ENCODE peak calls at places on chromosomes 3 and 15, in six cellular contexts. B, R, Z, F, E and W are unnamed samples.

GRCh38 chr3:118990818-118991560 is 43.7 kb downstream of the IGSF11 start:
- DNase-seq in B (no peak), E (no peak), F (no peak), R (no peak), Z (no peak), W (no peak)

GRCh38 chr15:68819451-68820204 is 1.1 kb downstream of the ANP32A start:
- DNase-seq in Z (peak), F (peak), B (peak), E (peak), R (peak), W (peak)

GRCh38 chr3:64088408-64089136 is 65.3 kb upstream of the PSMD6 start:
- DNase-seq in F (no peak), B (no peak), R (no peak), Z (no peak), E (no peak), W (no peak)

GRCh38 chr15:57680021-57680420 is 26.5 kb upstream of the POLR2M start:
- DNase-seq in R (no peak), B (no peak), F (no peak), Z (no peak), E (no peak), W (no peak)

GRCh38 chr3:45773044-45773443 is 23.3 kb downstream of the SLC6A20 start:
- DNase-seq in F (no peak), B (no peak), Z (no peak), E (peak), R (peak), W (no peak)

GRCh38 chr3:161295325-161295724 is 74.2 kb downstream of the NMD3 start:
- DNase-seq in E (no peak), B (no peak), F (no peak), Z (no peak), R (no peak), W (no peak)

GRCh38 chr3:99925584-99925983 is 107.9 kb downstream of the CMSS1 start:
- DNase-seq in Z (peak), F (no peak), E (no peak), B (no peak), R (peak), W (no peak)

GRCh38 chr15:62672268-62672667 is 370.3 kb upstream of the TPM1 start:
- DNase-seq in R (no peak), Z (no peak), E (no peak), B (no peak), F (no peak), W (no peak)

GRCh38 chr15:52730163-52730562 is 51.0 kb upstream of the ATOSA start:
- DNase-seq in Z (no peak), R (no peak), B (peak), F (no peak), E (no peak), W (no peak)

GRCh38 chr3:38609386-38610111 is 39.9 kb downstream of the SCN5A start:
- DNase-seq in F (no peak), B (no peak), E (no peak), R (no peak), Z (peak), W (no peak)

GRCh38 chr15:91468861-91469260 is 368.8 kb downstream of the SV2B start:
- DNase-seq in E (no peak), R (no peak), Z (no peak), B (no peak), F (no peak), W (no peak)

GRCh38 chr3:17979248-17979647 is 236.8 kb upstream of the TBC1D5 start:
- DNase-seq in E (no peak), Z (no peak), R (no peak), F (no peak), B (no peak), W (no peak)

GRCh38 chr3:29718661-29719065 is 437.8 kb downstream of the RBMS3 start:
- DNase-seq in E (no peak), Z (no peak), F (no peak), B (no peak), R (no peak), W (no peak)

GRCh38 chr3:37992271-37993066 is 1.9 kb downstream of the VILL start:
- DNase-seq in F (no peak), B (no peak), Z (no peak), R (peak), E (no peak), W (no peak)

GRCh38 chr3:114418724-114419543 is 125.1 kb downstream of the TIGIT start:
- DNase-seq in F (no peak), Z (no peak), E (no peak), B (peak), R (no peak), W (no peak)

GRCh38 chr15:70432924-70433500 is 330.3 kb downstream of the UACA start:
- DNase-seq in B (no peak), E (no peak), R (no peak), Z (no peak), F (peak), W (no peak)

GRCh38 chr15:33720952-33721351 is 247.3 kb upstream of the CHRM5 start:
- DNase-seq in B (no peak), F (no peak), E (no peak), Z (no peak), R (no peak), W (no peak)

GRCh38 chr15:41492597-41493204 is 973 bp upstream of the ITPKA start:
- DNase-seq in B (no peak), R (no peak), F (no peak), Z (no peak), E (no peak), W (no peak)

GRCh38 chr15:72365844-72366243 is 10.0 kb downstream of the HEXA start:
- DNase-seq in E (no peak), B (peak), R (no peak), F (no peak), Z (no peak), W (no peak)

GRCh38 chr3:60079076-60079475 is 1029.3 kb upstream of the CFAP20DC start:
- DNase-seq in R (no peak), Z (no peak), B (no peak), F (no peak), E (no peak), W (no peak)

GRCh38 chr3:124731760-124732159 is 1.5 kb downstream of the UMPS start:
- DNase-seq in B (no peak), E (no peak), R (no peak), Z (no peak), F (no peak), W (no peak)

GRCh38 chr3:13500133-13500885 is 20.2 kb downstream of the HDAC11 start:
- DNase-seq in F (peak), Z (peak), B (no peak), R (no peak), E (no peak), W (no peak)

GRCh38 chr3:73352841-73353493 is 271.8 kb downstream of the PDZRN3 start:
- DNase-seq in Z (no peak), B (no peak), F (no peak), E (no peak), R (no peak), W (no peak)

GRCh38 chr3:55688154-55688553 is 201.0 kb upstream of the WNT5A start:
- DNase-seq in E (no peak), B (peak), Z (no peak), F (no peak), R (no peak), W (no peak)

GRCh38 chr3:188158731-188159355 is 4.9 kb downstream of the LPP start:
- DNase-seq in F (no peak), Z (no peak), B (no peak), E (no peak), R (no peak), W (no peak)

GRCh38 chr3:112089956-112090898 is 4.0 kb downstream of the C3orf52 start:
- DNase-seq in F (no peak), E (no peak), R (no peak), Z (no peak), B (no peak), W (no peak)

GRCh38 chr3:43353923-43354670 is 67.8 kb downstream of the SNRK start:
- DNase-seq in E (no peak), Z (no peak), B (no peak), F (no peak), R (no peak), W (no peak)

GRCh38 chr3:47411696-47412452 is 31.1 kb downstream of the PTPN23 start:
- DNase-seq in Z (no peak), B (no peak), F (no peak), R (no peak), E (no peak), W (no peak)

GRCh38 chr3:32818431-32819085 is 761 bp downstream of the TRIM71 start:
- DNase-seq in Z (peak), F (no peak), E (peak), R (no peak), B (no peak), W (no peak)

GRCh38 chr3:58084166-58084565 is 75.9 kb downstream of the FLNB start:
- DNase-seq in R (no peak), Z (no peak), F (no peak), E (no peak), B (no peak), W (no peak)

GRCh38 chr3:52020796-52021195 is 25.1 kb upstream of the RPL29 start:
- DNase-seq in E (no peak), R (no peak), B (no peak), Z (no peak), F (no peak), W (no peak)

GRCh38 chr3:18649666-18650363 is 224.7 kb upstream of the SATB1 start:
- DNase-seq in B (peak), F (no peak), Z (no peak), R (no peak), E (no peak), W (no peak)

GRCh38 chr3:52498134-52499054 is 3.3 kb downstream of the STAB1 start:
- DNase-seq in R (no peak), F (no peak), Z (peak), E (no peak), B (no peak), W (no peak)

GRCh38 chr3:170137971-170138370 is 43.6 kb downstream of the PHC3 start:
- DNase-seq in Z (no peak), B (no peak), E (no peak), F (no peak), R (no peak), W (no peak)

GRCh38 chr3:153894857-153895256 is 226.3 kb upstream of the ARHGEF26 start:
- DNase-seq in R (no peak), F (no peak), E (no peak), B (no peak), Z (no peak), W (no peak)

GRCh38 chr3:24237971-24238767 is 256.5 kb downstream of the THRB start:
- DNase-seq in Z (no peak), R (no peak), F (peak), B (peak), E (no peak), W (no peak)

GRCh38 chr15:67745059-67745993 is 80.0 kb upstream of the SKOR1 start:
- DNase-seq in Z (no peak), R (no peak), E (no peak), F (no peak), B (no peak), W (no peak)

GRCh38 chr3:10517616-10518015 is 12.2 kb upstream of the ATP2B2 start:
- DNase-seq in E (peak), F (no peak), R (no peak), Z (no peak), B (no peak), W (no peak)

DNA sequence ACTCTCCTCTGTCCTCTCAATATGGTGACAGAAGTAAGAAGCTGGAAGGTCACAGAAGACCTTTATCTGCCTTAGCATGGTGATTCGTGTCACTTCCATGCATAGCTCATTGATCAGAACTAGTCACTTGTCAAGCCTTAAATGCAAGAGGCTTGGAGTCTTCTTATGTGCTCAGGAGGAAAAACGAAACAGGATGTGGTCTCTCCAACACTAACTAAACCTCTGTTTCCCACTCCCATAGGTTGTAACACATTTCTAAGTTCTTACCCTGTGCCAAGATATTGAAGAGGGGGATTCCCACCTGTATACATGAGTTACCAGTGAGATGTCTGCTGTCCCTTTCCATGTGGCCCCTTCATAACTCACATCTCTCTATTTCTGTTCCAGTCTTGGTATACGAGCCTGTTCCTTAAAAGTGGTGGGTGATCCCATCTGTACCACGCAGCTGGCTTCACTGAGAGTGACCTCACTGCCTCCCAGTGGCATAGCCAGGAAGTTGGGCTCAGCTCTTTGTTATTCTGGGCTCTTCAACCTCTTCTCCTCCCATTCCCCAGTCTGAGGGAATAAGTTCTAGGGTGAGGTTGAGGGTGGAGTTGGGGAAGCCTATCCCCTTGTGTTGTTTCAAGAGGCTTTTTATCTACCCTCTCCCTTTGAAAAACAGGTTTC is 203.2 kb upstream of the PPP2R3A start:
- DNase-seq in B (no peak), R (no peak), F (no peak), E (no peak), Z (no peak), W (no peak)
- TF ChIP-seq CTCF in B (no peak), R (no peak), F (peak), E (no peak), Z (no peak), W (no peak)

DNA sequence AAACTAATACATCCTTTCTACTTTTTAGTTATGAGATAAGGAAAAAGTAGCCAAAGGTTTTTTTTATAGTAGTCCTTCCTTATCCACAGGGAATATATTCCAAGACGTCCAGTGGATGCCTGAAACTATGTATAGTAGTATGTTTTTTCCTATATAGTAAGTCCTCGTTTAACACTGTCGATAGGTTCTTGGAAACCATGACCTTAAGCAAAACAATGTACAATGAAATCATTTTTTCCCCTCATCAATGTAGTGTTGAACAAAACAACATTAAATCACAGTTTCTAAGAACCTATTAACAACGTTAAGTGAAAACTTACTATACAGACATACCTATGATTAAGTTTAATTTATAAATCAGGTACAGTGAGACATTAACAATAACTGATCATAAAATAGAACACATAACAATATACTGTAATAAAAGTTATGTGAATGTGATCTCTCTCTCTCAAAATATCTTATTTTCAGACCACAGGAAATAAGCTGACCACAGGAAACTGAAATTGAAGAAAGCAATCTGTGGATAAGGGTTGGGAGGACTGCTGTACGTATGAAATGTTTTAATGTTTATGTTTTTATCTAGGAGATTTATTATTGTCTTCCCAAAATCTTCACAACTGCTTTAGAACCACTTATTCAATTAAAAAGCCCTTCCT is 20.6 kb downstream of the COPS2 start:
- DNase-seq in R (no peak), E (no peak), B (no peak), F (no peak), Z (no peak), W (no peak)
- TF ChIP-seq CTCF in R (no peak), E (no peak), B (no peak), F (no peak), Z (no peak), W (no peak)

GRCh38 chr3:8835385-8835784 is 66.0 kb upstream of the OXTR start:
- DNase-seq in Z (no peak), E (no peak), R (no peak), B (no peak), F (no peak), W (no peak)

GRCh38 chr3:8837172-8837571 is 67.8 kb upstream of the OXTR start:
- DNase-seq in E (no peak), B (no peak), Z (no peak), R (no peak), F (no peak), W (no peak)

GRCh38 chr3:8838765-8839423 is 69.5 kb upstream of the OXTR start:
- DNase-seq in Z (no peak), F (no peak), E (no peak), R (no peak), B (no peak), W (no peak)

GRCh38 chr3:8838239-8838638 is 68.8 kb upstream of the OXTR start:
- DNase-seq in B (no peak), Z (no peak), F (no peak), E (no peak), R (no peak), W (no peak)

DNA sequence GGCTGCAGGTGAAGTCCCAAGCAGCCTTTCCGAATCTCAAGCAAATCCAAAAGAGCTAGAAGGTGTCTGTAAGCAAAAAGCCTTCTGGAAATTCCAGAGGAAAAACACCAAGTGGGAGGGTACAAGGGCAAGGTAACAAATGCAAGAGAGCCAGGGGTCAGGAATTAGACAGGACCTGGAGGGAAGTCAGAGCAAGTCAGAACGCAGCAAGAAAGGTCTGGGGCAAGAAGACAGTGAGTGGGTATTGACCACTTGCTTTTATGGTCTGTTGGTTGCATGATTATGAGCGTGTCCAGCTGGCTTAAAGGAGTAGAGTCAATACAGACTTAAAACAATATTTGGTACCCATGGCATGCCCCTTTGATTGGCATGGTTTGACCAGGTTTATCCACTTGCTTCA is 66.7 kb upstream of the OXTR start:
- DNase-seq in R (no peak), Z (no peak), E (no peak), B (no peak), F (no peak), W (no peak)
- TF ChIP-seq CTCF in R (no peak), Z (no peak), E (no peak), B (no peak), F (no peak), W (no peak)

DNA sequence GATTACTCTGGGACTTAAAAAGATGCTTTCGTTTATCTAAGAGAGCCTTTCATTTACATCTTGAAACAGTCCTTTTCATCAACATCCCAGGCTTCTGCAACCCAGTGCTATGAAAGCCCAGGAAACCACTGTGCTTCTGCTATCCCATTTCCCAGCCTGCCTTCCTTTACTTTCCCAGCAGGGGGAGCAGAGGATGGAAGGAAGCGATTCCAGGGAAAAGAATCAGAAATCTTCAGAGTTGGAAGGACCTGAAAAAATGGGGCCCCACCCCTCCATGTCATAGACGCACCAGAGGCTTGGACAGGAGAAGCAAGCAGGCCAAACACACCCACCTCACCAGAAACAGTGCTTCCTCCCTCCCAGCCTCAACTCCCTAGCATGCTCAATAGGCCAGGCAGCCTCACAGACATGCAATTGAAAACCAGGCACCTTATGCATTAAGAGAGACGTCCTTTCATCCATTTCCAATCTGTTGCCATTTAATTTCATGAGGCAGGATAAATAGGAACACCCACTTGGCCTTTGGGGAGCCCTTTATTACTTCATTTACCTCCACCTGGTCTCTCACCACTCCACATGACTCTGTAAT is 584.1 kb downstream of the NTRK3 start:
- DNase-seq in Z (no peak), R (no peak), E (peak), B (no peak), F (peak), W (no peak)
- TF ChIP-seq CTCF in Z (peak), R (peak), E (peak), B (no peak), F (peak), W (no peak)

GRCh38 chr15:90074023-90074422 is 28.2 kb downstream of the IDH2 start:
- DNase-seq in E (no peak), F (no peak), B (no peak), R (peak), Z (no peak), W (no peak)

GRCh38 chr15:90072978-90073640 is 29.2 kb downstream of the IDH2 start:
- DNase-seq in B (no peak), R (no peak), E (no peak), F (no peak), Z (no peak), W (no peak)

GRCh38 chr15:90074916-90075315 is 27.4 kb downstream of the IDH2 start:
- DNase-seq in B (no peak), F (no peak), E (no peak), Z (no peak), R (no peak), W (no peak)

GRCh38 chr15:90067953-90068613 is 34.2 kb downstream of the IDH2 start:
- DNase-seq in B (no peak), Z (no peak), R (no peak), F (no peak), E (no peak), W (no peak)

GRCh38 chr15:90071220-90071807 is 31.0 kb downstream of the IDH2 start:
- DNase-seq in E (peak), F (peak), B (peak), Z (peak), R (peak), W (peak)
- TF ChIP-seq CTCF in E (peak), F (peak), B (peak), Z (peak), R (peak), W (peak)

GRCh38 chr3:157542711-157543485 is 39.7 kb upstream of the VEPH1 start:
- DNase-seq in R (peak), F (peak), E (peak), Z (peak), B (no peak), W (no peak)
- TF ChIP-seq CTCF in R (no peak), F (peak), E (no peak), Z (no peak), B (no peak), W (no peak)

GRCh38 chr3:116413319-116413718 is 32.0 kb downstream of the LSAMP start:
- DNase-seq in F (no peak), Z (no peak), R (no peak), E (no peak), B (no peak), W (no peak)
- TF ChIP-seq CTCF in F (peak), Z (no peak), R (no peak), E (no peak), B (no peak), W (no peak)

DNA sequence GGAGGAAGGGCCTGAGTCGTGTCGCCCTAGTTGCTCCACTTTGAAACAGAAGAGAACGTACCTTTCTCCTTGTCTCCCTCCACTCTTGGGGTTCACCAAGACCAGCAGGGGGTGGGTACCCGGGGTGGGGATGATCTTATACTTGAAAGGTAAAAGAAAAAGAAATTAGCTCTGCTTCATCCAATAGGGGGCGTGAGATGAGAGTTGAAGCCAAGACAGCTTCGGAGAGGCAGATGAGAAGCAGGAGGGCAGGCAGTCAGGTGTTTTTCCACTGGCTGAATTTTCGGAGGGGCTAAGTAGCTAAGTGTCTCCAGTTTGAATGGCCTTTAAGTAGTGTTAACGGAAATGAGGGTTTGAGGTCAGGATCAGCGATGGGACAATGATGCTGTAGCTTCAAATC is 100.4 kb downstream of the DGKG start:
- DNase-seq in B (peak), F (no peak), E (no peak), R (no peak), Z (no peak), W (no peak)
- TF ChIP-seq CTCF in B (peak), F (peak), E (no peak), R (no peak), Z (no peak), W (no peak)